ENCODE peak calls at places on chromosomes 5 and 9, in six cellular contexts. Y, B, P, H, R and Q are unnamed samples.

GRCh38 chr5:153798830-153799229 is 239.9 kb downstream of the FAM114A2 start:
- DNase-seq in Y (no peak), B (no peak), P (no peak), H (no peak), R (no peak), Q (no peak)

GRCh38 chr5:23389543-23390215 is 117.7 kb upstream of the PRDM9 start:
- DNase-seq in Y (no peak), B (no peak), P (no peak), H (no peak), R (no peak), Q (no peak)

GRCh38 chr5:168472329-168472728 is 13.9 kb upstream of the RARS1 start:
- DNase-seq in Y (peak; percentile 92), B (no peak), P (no peak), H (no peak), R (peak; percentile 91), Q (peak; percentile 99)

GRCh38 chr5:169702726-169703481 is 65.8 kb downstream of the DOCK2 start:
- DNase-seq in Y (no peak), B (no peak), P (no peak), H (no peak), R (peak; percentile 32), Q (no peak)

GRCh38 chr5:52789378-52789777 is 1.7 kb downstream of the ITGA1 start:
- DNase-seq in Y (no peak), B (no peak), P (no peak), H (no peak), R (no peak), Q (no peak)

GRCh38 chr5:173697931-173698579 is 81.6 kb upstream of the BOD1 start:
- DNase-seq in Y (no peak), B (no peak), P (no peak), H (no peak), R (no peak), Q (no peak)

GRCh38 chr5:81901539-81901938 is 70.3 kb upstream of the ATG10 start:
- DNase-seq in Y (no peak), B (no peak), P (no peak), H (no peak), R (no peak), Q (no peak)

GRCh38 chr5:174720612-174721521 is 3.5 kb upstream of the MSX2 start:
- DNase-seq in Y (no peak), B (no peak), P (no peak), H (no peak), R (no peak), Q (no peak)

GRCh38 chr9:33159760-33160127 is 7.4 kb downstream of the B4GALT1 start:
- DNase-seq in Y (peak; percentile 53), B (no peak), P (peak; percentile 77), H (peak; percentile 61), R (peak; percentile 79), Q (peak; percentile 84)

GRCh38 chr5:151703227-151703626 is 16.5 kb upstream of the SPARC start:
- DNase-seq in Y (no peak), B (no peak), P (no peak), H (no peak), R (no peak), Q (no peak)

GRCh38 chr5:14506661-14507060 is 74.9 kb upstream of the OTULINL start:
- DNase-seq in Y (no peak), B (no peak), P (no peak), H (no peak), R (no peak), Q (no peak)

GRCh38 chr9:89817186-89817960 is 212.6 kb downstream of the GADD45G start:
- DNase-seq in Y (no peak), B (no peak), P (no peak), H (no peak), R (no peak), Q (peak; percentile 55)

GRCh38 chr5:102866315-102866693 is 111.2 kb downstream of the PAM start:
- DNase-seq in Y (peak; percentile 12), B (peak; percentile 6), P (no peak), H (no peak), R (peak; percentile 55), Q (peak; percentile 28)

GRCh38 chr9:6304232-6304631 is 23.9 kb upstream of the TPD52L3 start:
- DNase-seq in Y (no peak), B (no peak), P (no peak), H (no peak), R (no peak), Q (no peak)

GRCh38 chr9:126399789-126400188 is 73.2 kb downstream of the MVB12B start:
- DNase-seq in Y (no peak), B (no peak), P (no peak), H (no peak), R (no peak), Q (no peak)

GRCh38 chr5:149038336-149039075 is 24.4 kb downstream of the SH3TC2 start:
- DNase-seq in Y (no peak), B (no peak), P (no peak), H (no peak), R (peak; percentile 57), Q (no peak)

GRCh38 chr9:132486706-132487350 is 76.8 kb downstream of the CFAP77 start:
- DNase-seq in Y (no peak), B (no peak), P (no peak), H (peak; percentile 58), R (no peak), Q (no peak)

GRCh38 chr9:133883356-133883755 is 108.8 kb downstream of the VAV2 start:
- DNase-seq in Y (no peak), B (no peak), P (no peak), H (no peak), R (no peak), Q (no peak)

GRCh38 chr5:168528521-168529360 is at the start of gene FBLL1:
- DNase-seq in Y (peak; percentile 56), B (no peak), P (no peak), H (no peak), R (peak; percentile 32), Q (peak; percentile 30)

GRCh38 chr9:111481885-111482636 is 2.1 kb downstream of the ECPAS start:
- DNase-seq in Y (no peak), B (peak; percentile 40), P (no peak), H (no peak), R (peak; percentile 55), Q (peak; percentile 73)

GRCh38 chr5:74801941-74802340 is 34.9 kb downstream of the NSA2 start:
- DNase-seq in Y (no peak), B (no peak), P (no peak), H (no peak), R (no peak), Q (no peak)

GRCh38 chr9:4223434-4223833 is 76.4 kb downstream of the GLIS3 start:
- DNase-seq in Y (no peak), B (no peak), P (no peak), H (no peak), R (no peak), Q (no peak)

GRCh38 chr5:114387433-114387832 is 25.6 kb downstream of the KCNN2 start:
- DNase-seq in Y (no peak), B (no peak), P (no peak), H (no peak), R (no peak), Q (peak; percentile 5)

GRCh38 chr9:120480707-120481106 is 99.3 kb downstream of the CDK5RAP2 start:
- DNase-seq in Y (no peak), B (no peak), P (no peak), H (no peak), R (no peak), Q (peak; percentile 43)

GRCh38 chr5:38596997-38597396 is 40.6 kb upstream of the LIFR start:
- DNase-seq in Y (no peak), B (no peak), P (no peak), H (no peak), R (no peak), Q (peak; percentile 50)

GRCh38 chr9:87557996-87558395 is 60.3 kb downstream of the DAPK1 start:
- DNase-seq in Y (no peak), B (no peak), P (peak; percentile 64), H (no peak), R (peak; percentile 77), Q (peak; percentile 71)

GRCh38 chr9:129487658-129488483 is 133.0 kb downstream of the C9orf50 start:
- DNase-seq in Y (peak; percentile 45), B (no peak), P (peak; percentile 74), H (no peak), R (peak; percentile 69), Q (peak; percentile 62)

GRCh38 chr5:80238778-80239679 is 16.8 kb downstream of the SERINC5 start:
- DNase-seq in Y (peak; percentile 57), B (no peak), P (peak; percentile 81), H (no peak), R (peak; percentile 75), Q (peak; percentile 19)